ENCODE peak calls at places on chromosome 9, in eight cellular contexts. F, D, C, H, R, K, X and B are unnamed samples.
A peak's percentile ranks its signal among the peaks of the same experiment; 100 is the strongest.

GRCh38 chr9:81375461-81376100 is 313.8 kb downstream of the TLE1 start:
- DNase-seq in D (no peak), R (no peak), C (no peak), F (no peak), X (no peak), H (no peak), K (no peak), B (no peak)

GRCh38 chr9:4704129-4704528 is 24.8 kb downstream of the CDC37L1 start:
- DNase-seq in C (no peak), R (no peak), X (no peak), D (no peak), K (no peak), F (no peak), H (no peak), B (no peak)

GRCh38 chr9:116715751-116716150 is 28.6 kb downstream of the TRIM32 start:
- DNase-seq in R (no peak), C (no peak), K (no peak), H (no peak), D (no peak), X (no peak), F (no peak), B (no peak)

GRCh38 chr9:36141288-36141687 is 4.8 kb downstream of the GLIPR2 start:
- DNase-seq in H (no peak), K (no peak), X (no peak), R (peak; percentile 32), D (no peak), C (no peak), F (no peak), B (peak; percentile 39)

GRCh38 chr9:34557421-34558321 is 31.9 kb downstream of the CNTFR start:
- DNase-seq in K (no peak), X (no peak), F (no peak), D (no peak), C (no peak), H (no peak), R (no peak), B (no peak)

GRCh38 chr9:127345566-127345965 is 51.4 kb upstream of the SLC2A8 start:
- DNase-seq in F (no peak), X (no peak), R (no peak), D (no peak), C (no peak), H (no peak), K (no peak), B (no peak)

GRCh38 chr9:10983251-10983650 is 370.4 kb upstream of the PTPRD start:
- DNase-seq in F (no peak), K (no peak), R (no peak), X (no peak), D (no peak), H (no peak), C (no peak), B (no peak)

GRCh38 chr9:13841801-13842462 is 472.0 kb downstream of the NFIB start:
- DNase-seq in X (no peak), F (no peak), R (no peak), C (peak; percentile 29), K (no peak), H (no peak), D (no peak), B (no peak)

GRCh38 chr9:112558476-112558875 is 71.8 kb downstream of the KIAA1958 start:
- DNase-seq in H (no peak), D (no peak), R (peak; percentile 77), X (peak; percentile 64), C (no peak), K (no peak), F (no peak), B (no peak)

GRCh38 chr9:82540175-82540574 is 522.8 kb downstream of the RASEF start:
- DNase-seq in X (no peak), K (no peak), H (no peak), C (no peak), D (no peak), F (no peak), R (no peak), B (no peak)

GRCh38 chr9:113012492-113012891 is 500 bp upstream of the ZNF883 start:
- DNase-seq in X (peak; percentile 1), R (no peak), F (no peak), C (no peak), D (no peak), K (no peak), H (no peak), B (no peak)

GRCh38 chr9:7325980-7326379 is 473.6 kb downstream of the DMAC1 start:
- DNase-seq in X (no peak), K (no peak), H (no peak), F (no peak), D (no peak), R (no peak), C (no peak), B (no peak)

GRCh38 chr9:90423661-90424193 is 218.9 kb downstream of the DIRAS2 start:
- DNase-seq in K (no peak), C (no peak), D (no peak), H (no peak), R (no peak), F (no peak), X (no peak), B (no peak)

GRCh38 chr9:86733929-86734328 is 213.4 kb downstream of the GAS1 start:
- DNase-seq in K (no peak), D (no peak), H (no peak), F (no peak), C (peak; percentile 37), X (no peak), R (no peak), B (no peak)

GRCh38 chr9:101027733-101028345 is 688 bp upstream of the PLPPR1 start:
- DNase-seq in R (no peak), H (peak; percentile 5), F (no peak), X (no peak), C (no peak), D (no peak), K (no peak), B (no peak)